ENCODE peak calls at places on chromosomes 11 and 22, in nine cellular contexts. L is lower lobe of right lung, G is pancreas, X is gastrocnemius medialis, W is HL-60, V is RWPE1, O is transverse colon, Z is uterus, Q is Peyer's patch. F is an unnamed sample.
A peak's percentile ranks its signal among the peaks of the same experiment; 100 is the strongest.

GRCh38 chr11:35235944-35236666 is 97.1 kb downstream of the CD44 start:
- DNase-seq in O (peak; percentile 68), G (peak; percentile 93), X (no peak), W (no peak), Z (no peak), Q (no peak), L (no peak), V (peak; percentile 18), F (no peak)

GRCh38 chr22:46193898-46194310 is 43.6 kb downstream of the PPARA start:
- DNase-seq in Q (peak; percentile 89), X (no peak), Z (no peak), O (peak; percentile 70), L (no peak), V (no peak), W (no peak), G (no peak), F (no peak)

GRCh38 chr11:4991066-4991465 is 3.6 kb upstream of the OR51L1 start:
- DNase-seq in L (no peak), O (no peak), V (no peak), W (no peak), Z (no peak), G (no peak), Q (no peak), X (no peak), F (no peak)

GRCh38 chr11:6497069-6497839 is at the start of gene DNHD1:
- DNase-seq in Z (peak; percentile 46), L (no peak), W (no peak), V (no peak), G (no peak), Q (no peak), O (no peak), X (no peak), F (no peak)

GRCh38 chr22:22744412-22745224 is 100.2 kb downstream of the GGTLC2 start:
- DNase-seq in Q (peak; percentile 39), O (no peak), V (no peak), X (no peak), Z (no peak), G (no peak), W (no peak), L (no peak), F (no peak)

GRCh38 chr11:10350341-10350740 is 45.5 kb downstream of the ADM start:
- DNase-seq in Q (no peak), V (peak; percentile 67), W (no peak), O (no peak), Z (no peak), X (no peak), G (no peak), L (no peak), F (no peak)

GRCh38 chr11:116791002-116791812 is 472 bp downstream of the APOA5 start:
- DNase-seq in O (peak; percentile 84), V (peak; percentile 40), Q (peak; percentile 86), W (peak; percentile 62), G (peak; percentile 59), X (peak; percentile 66), Z (peak; percentile 69), L (peak; percentile 87), F (no peak)

GRCh38 chr22:40533712-40534378 is 102.7 kb downstream of the MRTFA start:
- DNase-seq in G (no peak), L (no peak), X (no peak), O (peak; percentile 19), Q (no peak), Z (no peak), W (peak; percentile 50), V (peak; percentile 42), F (no peak)

GRCh38 chr22:44693145-44693544 is 8.9 kb upstream of the PRR5 start:
- DNase-seq in G (no peak), V (no peak), W (no peak), Q (no peak), O (no peak), Z (no peak), L (no peak), X (no peak), F (no peak)

GRCh38 chr11:116719102-116719501 is 53.7 kb downstream of the BUD13 start:
- DNase-seq in O (no peak), G (no peak), V (no peak), L (no peak), W (no peak), X (no peak), Z (no peak), Q (no peak), F (no peak)

GRCh38 chr11:133945087-133945974 is 11.4 kb downstream of the IGSF9B start:
- DNase-seq in L (no peak), O (no peak), Z (peak; percentile 72), V (no peak), Q (no peak), X (no peak), G (no peak), W (no peak), F (no peak)

GRCh38 chr11:65781152-65781961 is 581 bp upstream of the AP5B1 start:
- DNase-seq in Z (no peak), G (peak; percentile 32), Q (peak; percentile 60), X (peak; percentile 33), V (no peak), O (peak; percentile 37), W (no peak), L (peak; percentile 70), F (peak; percentile 74)

GRCh38 chr22:42797021-42797420 is 60.1 kb downstream of the ARFGAP3 start:
- DNase-seq in L (no peak), O (no peak), Q (no peak), X (peak; percentile 74), G (no peak), W (peak; percentile 7), V (no peak), Z (peak; percentile 57), F (no peak)

GRCh38 chr22:32926600-32926999 is 125.1 kb downstream of the TIMP3 start:
- DNase-seq in O (no peak), L (no peak), G (no peak), Q (no peak), V (peak; percentile 2), X (no peak), Z (no peak), W (no peak), F (no peak)

GRCh38 chr22:27779650-27780049 is 21.9 kb downstream of the MN1 start:
- DNase-seq in L (no peak), X (no peak), V (no peak), Q (no peak), G (no peak), Z (no peak), O (no peak), W (no peak), F (no peak)

GRCh38 chr22:27780161-27780575 is 21.4 kb downstream of the MN1 start:
- DNase-seq in W (no peak), O (no peak), Q (no peak), X (no peak), L (no peak), G (no peak), Z (no peak), V (no peak), F (no peak)

GRCh38 chr22:27777128-27777527 is 24.4 kb downstream of the MN1 start:
- DNase-seq in L (no peak), V (no peak), W (no peak), Q (no peak), X (no peak), O (no peak), G (no peak), Z (no peak), F (no peak)

GRCh38 chr22:27776410-27776958 is 25.1 kb downstream of the MN1 start:
- DNase-seq in X (no peak), O (no peak), G (no peak), V (no peak), Q (no peak), Z (no peak), W (no peak), L (no peak), F (no peak)

GRCh38 chr22:27778299-27779090 is 23.1 kb downstream of the MN1 start:
- DNase-seq in G (no peak), V (no peak), X (no peak), O (no peak), L (no peak), Z (no peak), W (no peak), Q (no peak), F (no peak)
- H3K27ac ChIP-seq in G (no peak overlapping the region), V (peak overlapping the region; percentile 78), X (peak overlapping the region; percentile 94), O (peak overlapping the region; percentile 38), L (peak overlapping the region; percentile 73), Z (no peak overlapping the region), W (no peak overlapping the region), Q (no peak overlapping the region), F (peak overlapping the region; percentile 91)

DNA sequence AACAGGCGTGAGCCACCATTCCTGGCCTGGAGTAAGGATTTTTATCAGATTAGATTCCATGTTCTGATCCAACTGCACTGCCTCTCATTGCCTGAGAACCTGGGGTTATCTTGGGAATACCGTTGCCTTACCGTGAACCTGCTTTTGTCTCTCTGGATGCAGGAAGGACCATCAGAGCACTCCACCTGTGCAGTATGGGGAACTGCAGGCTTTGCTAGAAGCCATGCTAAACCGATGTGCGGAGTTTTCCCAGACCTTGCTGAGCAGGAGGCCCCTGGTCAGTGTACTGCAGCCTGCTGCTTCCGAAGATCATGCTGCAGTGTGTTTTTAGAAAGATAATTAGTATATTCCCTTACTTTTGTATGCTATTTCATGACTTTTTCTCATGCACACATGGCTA is 43.6 kb downstream of the MEI1 start:
- DNase-seq in W (no peak), X (no peak), V (no peak), Z (no peak), Q (no peak), O (no peak), L (no peak), G (no peak), F (no peak)
- TF ChIP-seq CTCF in W (no peak), X (no peak), V (no peak), Z (no peak), Q (no peak), O (no peak), L (no peak), G (no peak), F (no peak)

GRCh38 chr11:128503231-128503991 is 83.9 kb downstream of the ETS1 start:
- DNase-seq in O (no peak), X (no peak), G (no peak), Q (no peak), Z (no peak), V (peak; percentile 68), L (no peak), W (no peak), F (no peak)
- H3K27ac ChIP-seq in O (peak overlapping the region; percentile 93), X (peak overlapping the region; percentile 80), G (no peak overlapping the region), Q (peak overlapping the region; percentile 98), Z (peak overlapping the region; percentile 53), V (peak overlapping the region; percentile 70), L (no peak overlapping the region), W (no peak overlapping the region), F (peak overlapping the region; percentile 34)

GRCh38 chr22:48098243-48098935 is 1335.9 kb downstream of the TBC1D22A start:
- DNase-seq in V (no peak), W (peak; percentile 12), G (no peak), Q (no peak), X (no peak), O (no peak), Z (peak; percentile 1), L (no peak), F (no peak)

GRCh38 chr22:48096411-48096810 is 1334.0 kb downstream of the TBC1D22A start:
- DNase-seq in Q (no peak), W (no peak), O (no peak), V (no peak), G (no peak), X (no peak), L (no peak), Z (peak; percentile 6), F (no peak)

GRCh38 chr22:48096846-48097665 is 1334.6 kb downstream of the TBC1D22A start:
- DNase-seq in W (no peak), V (no peak), Q (no peak), O (no peak), L (no peak), Z (peak; percentile 6), G (no peak), X (no peak), F (peak; percentile 53)

GRCh38 chr22:48098936-48099245 is 1336.4 kb downstream of the TBC1D22A start:
- DNase-seq in Q (no peak), X (no peak), Z (peak; percentile 1), L (no peak), G (no peak), W (no peak), O (no peak), V (no peak), F (peak; percentile 67)

GRCh38 chr22:48097723-48098122 is 1335.3 kb downstream of the TBC1D22A start:
- DNase-seq in O (no peak), W (no peak), G (no peak), L (no peak), V (no peak), X (no peak), Q (no peak), Z (no peak), F (no peak)
- TF ChIP-seq CTCF in O (no peak), W (no peak), G (no peak), L (no peak), V (no peak), X (no peak), Q (no peak), Z (no peak), F (no peak)